ENCODE peak calls at places on chromosome 18, in six cellular contexts. O is spleen; V is upper lobe of right lung; F is epithelial cell of prostate; M is stimulated activated CD4-positive, alpha-beta T cell treated with anti-CD3 and anti-CD28 coated beads, Interleukin-1b, Interleukin-23, amount 100 ng/mL, for 48 hours; N is fibroblast of mammary gland. R is an unnamed sample.

GRCh38 chr18:11323359-11323819 is 174.0 kb upstream of the PIEZO2 start:
- DNase-seq in O (no peak), V (no peak), F (no peak), M (no peak), N (peak), R (no peak)

GRCh38 chr18:61148322-61148721 is 184.9 kb upstream of the CDH20 start:
- DNase-seq in O (no peak), V (no peak), F (no peak), M (no peak), N (no peak), R (no peak)

GRCh38 chr18:28267878-28268625 is 91.1 kb upstream of the CDH2 start:
- DNase-seq in O (no peak), V (no peak), F (no peak), M (no peak), N (peak), R (no peak)

GRCh38 chr18:4636957-4637356 is 181.8 kb upstream of the DLGAP1 start:
- DNase-seq in O (no peak), V (no peak), F (no peak), M (no peak), N (no peak), R (no peak)

GRCh38 chr18:10304853-10305252 is 149.6 kb upstream of the APCDD1 start:
- DNase-seq in O (no peak), V (no peak), F (peak), M (no peak), N (peak), R (no peak)

GRCh38 chr18:7146067-7146466 is 28.5 kb upstream of the LAMA1 start:
- DNase-seq in O (no peak), V (no peak), F (peak), M (no peak), N (no peak), R (no peak)

GRCh38 chr18:75612491-75612890 is 185.0 kb upstream of the SMIM21 start:
- DNase-seq in O (no peak), V (no peak), F (no peak), M (no peak), N (no peak), R (no peak)

GRCh38 chr18:74197705-74198341 is 49.5 kb downstream of the TIMM21 start:
- DNase-seq in O (no peak), V (peak), F (no peak), M (no peak), N (no peak), R (no peak)

GRCh38 chr18:13524824-13525223 is 201.5 kb downstream of the FAM210A start:
- DNase-seq in O (no peak), V (no peak), F (no peak), M (no peak), N (no peak), R (no peak)